ENCODE peak calls at places on chromosome 12, in seven cellular contexts. One of them, this sample, is unnamed.

GRCh38 chr12:59446156-59446555 is 149.7 kb upstream of the SLC16A7 start:
- DNase-seq in lung: no peak
- DNase-seq in AG04450: no peak
- DNase-seq in psoas muscle: no peak
- DNase-seq in neural progenitor cell: no peak
- DNase-seq in OCI-LY7: no peak
- DNase-seq in esophagus muscularis mucosa: no peak
- DNase-seq in this sample: no peak

GRCh38 chr12:20220339-20220738 is 148.0 kb upstream of the PDE3A start:
- DNase-seq in lung: no peak
- DNase-seq in AG04450: no peak
- DNase-seq in psoas muscle: no peak
- DNase-seq in neural progenitor cell: peak
- DNase-seq in OCI-LY7: peak
- DNase-seq in esophagus muscularis mucosa: no peak
- DNase-seq in this sample: peak

GRCh38 chr12:49622501-49623141 is 740 bp upstream of the PRPF40B start:
- DNase-seq in lung: no peak
- DNase-seq in AG04450: no peak
- DNase-seq in psoas muscle: no peak
- DNase-seq in neural progenitor cell: peak
- DNase-seq in OCI-LY7: peak
- DNase-seq in esophagus muscularis mucosa: no peak
- DNase-seq in this sample: no peak

GRCh38 chr12:12724421-12725085 is 7.4 kb downstream of the CDKN1B start:
- DNase-seq in lung: no peak
- DNase-seq in AG04450: no peak
- DNase-seq in psoas muscle: no peak
- DNase-seq in neural progenitor cell: peak
- DNase-seq in OCI-LY7: peak
- DNase-seq in esophagus muscularis mucosa: no peak
- DNase-seq in this sample: no peak

GRCh38 chr12:69688021-69688420 is 11.1 kb downstream of the BEST3 start:
- DNase-seq in lung: no peak
- DNase-seq in AG04450: no peak
- DNase-seq in psoas muscle: no peak
- DNase-seq in neural progenitor cell: peak
- DNase-seq in OCI-LY7: no peak
- DNase-seq in esophagus muscularis mucosa: no peak
- DNase-seq in this sample: no peak

GRCh38 chr12:85007836-85008235 is 28.2 kb downstream of the TSPAN19 start:
- DNase-seq in lung: no peak
- DNase-seq in AG04450: no peak
- DNase-seq in psoas muscle: no peak
- DNase-seq in neural progenitor cell: no peak
- DNase-seq in OCI-LY7: no peak
- DNase-seq in esophagus muscularis mucosa: no peak
- DNase-seq in this sample: no peak

GRCh38 chr12:65615091-65615490 is 209.2 kb upstream of the HMGA2 start:
- DNase-seq in lung: no peak
- DNase-seq in AG04450: peak
- DNase-seq in psoas muscle: no peak
- DNase-seq in neural progenitor cell: no peak
- DNase-seq in OCI-LY7: no peak
- DNase-seq in esophagus muscularis mucosa: no peak
- DNase-seq in this sample: no peak

GRCh38 chr12:86719381-86719780 is 463.2 kb upstream of the MGAT4C start:
- DNase-seq in lung: no peak
- DNase-seq in AG04450: no peak
- DNase-seq in psoas muscle: no peak
- DNase-seq in neural progenitor cell: no peak
- DNase-seq in OCI-LY7: no peak
- DNase-seq in esophagus muscularis mucosa: no peak
- DNase-seq in this sample: no peak

GRCh38 chr12:52319097-52319496 is 2.1 kb downstream of the KRT83 start:
- DNase-seq in lung: no peak
- DNase-seq in AG04450: no peak
- DNase-seq in psoas muscle: no peak
- DNase-seq in neural progenitor cell: no peak
- DNase-seq in OCI-LY7: peak
- DNase-seq in esophagus muscularis mucosa: no peak
- DNase-seq in this sample: no peak

GRCh38 chr12:2239376-2240010 is 186.7 kb downstream of the CACNA1C start:
- DNase-seq in lung: no peak
- DNase-seq in AG04450: no peak
- DNase-seq in psoas muscle: no peak
- DNase-seq in neural progenitor cell: no peak
- DNase-seq in OCI-LY7: no peak
- DNase-seq in esophagus muscularis mucosa: no peak
- DNase-seq in this sample: no peak

DNA sequence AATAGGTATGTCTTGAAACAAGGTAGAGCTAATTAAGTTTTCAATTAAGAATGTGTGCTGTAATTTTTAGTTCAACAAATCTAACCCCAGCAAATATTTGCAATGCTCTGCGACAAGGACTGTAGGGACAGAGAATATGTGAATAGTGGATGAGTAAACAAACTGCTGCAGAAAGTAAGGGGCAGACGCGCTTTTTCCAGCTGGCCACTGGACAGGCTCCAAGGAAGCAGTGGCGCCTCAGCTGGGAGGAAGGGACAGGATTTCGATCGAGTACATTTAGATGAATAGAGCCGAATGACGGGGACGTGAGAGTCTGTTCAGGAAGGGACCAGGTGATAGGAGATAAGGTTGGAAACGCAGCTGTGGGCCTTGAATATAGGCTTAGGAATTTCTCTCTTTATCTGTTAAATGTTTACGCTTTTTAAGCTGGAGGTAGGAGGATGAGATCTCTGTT is 69.3 kb downstream of the ELK3 start:
- DNase-seq in lung: no peak
- DNase-seq in AG04450: no peak
- DNase-seq in psoas muscle: no peak
- DNase-seq in neural progenitor cell: no peak
- DNase-seq in OCI-LY7: no peak
- DNase-seq in esophagus muscularis mucosa: no peak
- DNase-seq in this sample: no peak
- TF ChIP-seq CTCF in lung: no peak
- TF ChIP-seq CTCF in AG04450: no peak
- TF ChIP-seq CTCF in psoas muscle: no peak
- TF ChIP-seq CTCF in neural progenitor cell: no peak
- TF ChIP-seq CTCF in OCI-LY7: no peak
- TF ChIP-seq CTCF in esophagus muscularis mucosa: no peak
- TF ChIP-seq CTCF in this sample: no peak

DNA sequence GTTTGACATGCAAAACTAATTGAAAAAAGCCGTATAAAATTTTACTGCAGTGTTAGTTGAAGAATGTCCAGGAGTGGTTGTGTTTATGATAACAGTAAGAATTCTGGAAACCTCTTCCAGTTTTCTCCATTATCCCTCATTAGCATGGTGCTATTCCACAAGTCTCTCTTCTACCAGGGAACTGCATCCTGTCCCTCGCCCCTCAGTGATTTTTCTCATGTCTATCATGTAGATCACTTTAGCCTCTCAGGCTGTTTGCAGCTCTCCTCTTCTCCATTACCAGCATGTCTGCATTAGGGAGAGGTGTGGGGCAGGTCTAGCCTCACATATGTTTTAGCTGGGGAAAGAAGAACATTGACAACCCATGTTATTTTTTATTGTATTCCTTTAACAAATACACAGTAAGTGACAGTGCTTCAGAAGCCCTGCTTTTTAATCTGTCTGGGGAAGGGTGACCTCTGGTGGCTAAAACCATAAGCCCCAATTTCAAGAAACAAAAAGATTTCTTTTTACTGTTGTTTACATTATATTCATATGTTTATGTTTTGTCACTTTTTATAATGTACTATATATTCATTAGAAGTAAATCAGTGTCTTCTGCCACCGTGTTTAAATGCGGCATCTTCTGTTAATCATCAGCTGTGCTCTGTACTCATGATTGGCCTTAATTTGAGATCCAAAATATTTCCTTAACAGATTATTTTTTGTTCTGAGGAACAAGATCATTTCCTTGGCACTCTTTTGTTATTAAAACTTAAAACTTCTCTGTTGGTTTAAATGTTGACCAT is 70.7 kb downstream of the RASSF8 start:
- DNase-seq in lung: no peak
- DNase-seq in AG04450: peak
- DNase-seq in psoas muscle: no peak
- DNase-seq in neural progenitor cell: peak
- DNase-seq in OCI-LY7: peak
- DNase-seq in esophagus muscularis mucosa: no peak
- DNase-seq in this sample: peak
- H3K27ac ChIP-seq in lung: no peak
- H3K27ac ChIP-seq in AG04450: no peak
- H3K27ac ChIP-seq in psoas muscle: no peak
- H3K27ac ChIP-seq in neural progenitor cell: no peak
- H3K27ac ChIP-seq in OCI-LY7: no peak
- H3K27ac ChIP-seq in esophagus muscularis mucosa: peak
- H3K27ac ChIP-seq in this sample: no peak

GRCh38 chr12:112977139-112977538 is 1.2 kb upstream of the OAS2 start:
- DNase-seq in lung: no peak
- DNase-seq in AG04450: no peak
- DNase-seq in psoas muscle: no peak
- DNase-seq in neural progenitor cell: no peak
- DNase-seq in OCI-LY7: no peak
- DNase-seq in esophagus muscularis mucosa: no peak
- DNase-seq in this sample: no peak

GRCh38 chr12:112980491-112981158 is 2.3 kb downstream of the OAS2 start:
- DNase-seq in lung: no peak
- DNase-seq in AG04450: no peak
- DNase-seq in psoas muscle: no peak
- DNase-seq in neural progenitor cell: no peak
- DNase-seq in OCI-LY7: no peak
- DNase-seq in esophagus muscularis mucosa: no peak
- DNase-seq in this sample: no peak

GRCh38 chr12:112977641-112978040 is 678 bp upstream of the OAS2 start:
- DNase-seq in lung: no peak
- DNase-seq in AG04450: no peak
- DNase-seq in psoas muscle: no peak
- DNase-seq in neural progenitor cell: no peak
- DNase-seq in OCI-LY7: no peak
- DNase-seq in esophagus muscularis mucosa: no peak
- DNase-seq in this sample: no peak

GRCh38 chr12:112978163-112979081 is at the start of gene OAS2:
- DNase-seq in lung: peak
- DNase-seq in AG04450: no peak
- DNase-seq in psoas muscle: peak
- DNase-seq in neural progenitor cell: peak
- DNase-seq in OCI-LY7: peak
- DNase-seq in esophagus muscularis mucosa: peak
- DNase-seq in this sample: peak

DNA sequence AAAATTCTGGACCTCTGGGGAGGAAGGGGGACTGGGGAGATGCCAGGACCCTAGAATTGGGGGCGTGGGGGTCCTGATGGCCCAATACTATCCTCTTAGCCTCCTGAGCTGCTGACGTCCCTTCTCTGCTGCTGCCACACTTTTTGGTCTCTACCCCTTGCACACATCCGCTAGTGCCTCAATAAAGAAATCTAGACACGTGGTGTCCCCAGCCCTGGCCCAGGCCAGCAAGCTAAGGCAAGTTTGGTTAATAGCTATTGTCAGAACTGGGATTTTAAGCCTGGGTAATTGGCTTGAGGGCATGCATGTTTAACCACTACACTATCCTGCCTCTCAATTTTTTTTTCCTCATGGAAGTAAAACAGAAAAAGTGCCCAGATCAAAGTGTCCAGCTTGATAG is 962 bp downstream of the OAS2 start:
- DNase-seq in lung: no peak
- DNase-seq in AG04450: no peak
- DNase-seq in psoas muscle: no peak
- DNase-seq in neural progenitor cell: no peak
- DNase-seq in OCI-LY7: peak
- DNase-seq in esophagus muscularis mucosa: peak
- DNase-seq in this sample: no peak
- H3K4me3 ChIP-seq in lung: peak
- H3K4me3 ChIP-seq in AG04450: no peak
- H3K4me3 ChIP-seq in psoas muscle: peak
- H3K4me3 ChIP-seq in neural progenitor cell: no peak
- H3K4me3 ChIP-seq in OCI-LY7: peak
- H3K4me3 ChIP-seq in esophagus muscularis mucosa: peak
- H3K4me3 ChIP-seq in this sample: no peak

GRCh38 chr12:4809449-4810218 is 89.4 kb downstream of the GALNT8 start:
- DNase-seq in lung: no peak
- DNase-seq in AG04450: no peak
- DNase-seq in psoas muscle: peak
- DNase-seq in neural progenitor cell: peak
- DNase-seq in OCI-LY7: no peak
- DNase-seq in esophagus muscularis mucosa: no peak
- DNase-seq in this sample: no peak
- TF ChIP-seq CTCF in lung: no peak
- TF ChIP-seq CTCF in AG04450: no peak
- TF ChIP-seq CTCF in psoas muscle: no peak
- TF ChIP-seq CTCF in neural progenitor cell: no peak
- TF ChIP-seq CTCF in OCI-LY7: no peak
- TF ChIP-seq CTCF in esophagus muscularis mucosa: no peak
- TF ChIP-seq CTCF in this sample: no peak

This sample was measured in A673.